ENCODE peak calls at places on chromosomes 4 and X, in nine cellular contexts. One of them, this sample, is unnamed.

GRCh38 chrX:19849433-19850190 is 37.8 kb downstream of the SH3KBP1 start:
- DNase-seq in T-helper 9 cell: no peak
- DNase-seq in activated T-helper 1 cell treated with Interleukin-2 at 50 U/mL for 16 hours: no peak
- DNase-seq in NCI-H1105: no peak
- DNase-seq in occipital lobe: no peak
- DNase-seq in EL: no peak
- DNase-seq in progenitor cell of endocrine pancreas: no peak
- DNase-seq in HEK293T: no peak
- DNase-seq in GM12865: peak
- DNase-seq in this sample: no peak

GRCh38 chrX:120677017-120677652 is 47.3 kb upstream of the C1GALT1C1 start:
- DNase-seq in T-helper 9 cell: no peak
- DNase-seq in activated T-helper 1 cell treated with Interleukin-2 at 50 U/mL for 16 hours: no peak
- DNase-seq in NCI-H1105: no peak
- DNase-seq in occipital lobe: no peak
- DNase-seq in EL: no peak
- DNase-seq in progenitor cell of endocrine pancreas: no peak
- DNase-seq in HEK293T: no peak
- DNase-seq in GM12865: no peak
- DNase-seq in this sample: no peak

GRCh38 chrX:3345281-3346081 is 971 bp downstream of the MXRA5 start:
- DNase-seq in T-helper 9 cell: no peak
- DNase-seq in activated T-helper 1 cell treated with Interleukin-2 at 50 U/mL for 16 hours: no peak
- DNase-seq in NCI-H1105: no peak
- DNase-seq in occipital lobe: peak
- DNase-seq in EL: peak
- DNase-seq in progenitor cell of endocrine pancreas: peak
- DNase-seq in HEK293T: no peak
- DNase-seq in GM12865: no peak
- DNase-seq in this sample: no peak

GRCh38 chr4:38313175-38313574 is 350.8 kb upstream of the KLF3 start:
- DNase-seq in T-helper 9 cell: no peak
- DNase-seq in activated T-helper 1 cell treated with Interleukin-2 at 50 U/mL for 16 hours: no peak
- DNase-seq in NCI-H1105: peak
- DNase-seq in occipital lobe: no peak
- DNase-seq in EL: no peak
- DNase-seq in progenitor cell of endocrine pancreas: no peak
- DNase-seq in HEK293T: no peak
- DNase-seq in GM12865: no peak
- DNase-seq in this sample: no peak

GRCh38 chrX:148382983-148383382 is 117.4 kb upstream of the AFF2 start:
- DNase-seq in T-helper 9 cell: no peak
- DNase-seq in activated T-helper 1 cell treated with Interleukin-2 at 50 U/mL for 16 hours: no peak
- DNase-seq in NCI-H1105: no peak
- DNase-seq in occipital lobe: no peak
- DNase-seq in EL: no peak
- DNase-seq in progenitor cell of endocrine pancreas: no peak
- DNase-seq in HEK293T: no peak
- DNase-seq in GM12865: no peak
- DNase-seq in this sample: no peak

GRCh38 chrX:39022106-39022505 is 220.8 kb downstream of the MID1IP1 start:
- DNase-seq in T-helper 9 cell: no peak
- DNase-seq in activated T-helper 1 cell treated with Interleukin-2 at 50 U/mL for 16 hours: no peak
- DNase-seq in NCI-H1105: no peak
- DNase-seq in occipital lobe: no peak
- DNase-seq in EL: no peak
- DNase-seq in progenitor cell of endocrine pancreas: no peak
- DNase-seq in HEK293T: no peak
- DNase-seq in GM12865: no peak
- DNase-seq in this sample: no peak

GRCh38 chr4:71304289-71304850 is 34.5 kb upstream of the SLC4A4 start:
- DNase-seq in T-helper 9 cell: no peak
- DNase-seq in activated T-helper 1 cell treated with Interleukin-2 at 50 U/mL for 16 hours: no peak
- DNase-seq in NCI-H1105: peak
- DNase-seq in occipital lobe: no peak
- DNase-seq in EL: peak
- DNase-seq in progenitor cell of endocrine pancreas: no peak
- DNase-seq in HEK293T: no peak
- DNase-seq in GM12865: no peak
- DNase-seq in this sample: no peak

GRCh38 chr4:185542626-185543336 is 7.5 kb upstream of the PDLIM3 start:
- DNase-seq in T-helper 9 cell: no peak
- DNase-seq in activated T-helper 1 cell treated with Interleukin-2 at 50 U/mL for 16 hours: no peak
- DNase-seq in NCI-H1105: no peak
- DNase-seq in occipital lobe: no peak
- DNase-seq in EL: no peak
- DNase-seq in progenitor cell of endocrine pancreas: no peak
- DNase-seq in HEK293T: no peak
- DNase-seq in GM12865: no peak
- DNase-seq in this sample: no peak

GRCh38 chr4:53960843-53961242 is 103.6 kb downstream of the CHIC2 start:
- DNase-seq in T-helper 9 cell: no peak
- DNase-seq in activated T-helper 1 cell treated with Interleukin-2 at 50 U/mL for 16 hours: no peak
- DNase-seq in NCI-H1105: no peak
- DNase-seq in occipital lobe: no peak
- DNase-seq in EL: no peak
- DNase-seq in progenitor cell of endocrine pancreas: no peak
- DNase-seq in HEK293T: no peak
- DNase-seq in GM12865: no peak
- DNase-seq in this sample: no peak

GRCh38 chr4:65645185-65645584 is 25.1 kb downstream of the EPHA5 start:
- DNase-seq in T-helper 9 cell: no peak
- DNase-seq in activated T-helper 1 cell treated with Interleukin-2 at 50 U/mL for 16 hours: no peak
- DNase-seq in NCI-H1105: no peak
- DNase-seq in occipital lobe: no peak
- DNase-seq in EL: peak
- DNase-seq in progenitor cell of endocrine pancreas: no peak
- DNase-seq in HEK293T: no peak
- DNase-seq in GM12865: no peak
- DNase-seq in this sample: no peak

GRCh38 chr4:2371765-2372487 is 46.5 kb downstream of the ZFYVE28 start:
- DNase-seq in T-helper 9 cell: no peak
- DNase-seq in activated T-helper 1 cell treated with Interleukin-2 at 50 U/mL for 16 hours: no peak
- DNase-seq in NCI-H1105: no peak
- DNase-seq in occipital lobe: no peak
- DNase-seq in EL: no peak
- DNase-seq in progenitor cell of endocrine pancreas: no peak
- DNase-seq in HEK293T: no peak
- DNase-seq in GM12865: no peak
- DNase-seq in this sample: no peak

GRCh38 chr4:116092961-116093360 is 979.5 kb upstream of the NDST4 start:
- DNase-seq in T-helper 9 cell: no peak
- DNase-seq in activated T-helper 1 cell treated with Interleukin-2 at 50 U/mL for 16 hours: no peak
- DNase-seq in NCI-H1105: no peak
- DNase-seq in occipital lobe: no peak
- DNase-seq in EL: no peak
- DNase-seq in progenitor cell of endocrine pancreas: no peak
- DNase-seq in HEK293T: no peak
- DNase-seq in GM12865: no peak
- DNase-seq in this sample: no peak

GRCh38 chrX:19728083-19728648 is 159.2 kb downstream of the SH3KBP1 start:
- DNase-seq in T-helper 9 cell: no peak
- DNase-seq in activated T-helper 1 cell treated with Interleukin-2 at 50 U/mL for 16 hours: no peak
- DNase-seq in NCI-H1105: no peak
- DNase-seq in occipital lobe: no peak
- DNase-seq in EL: no peak
- DNase-seq in progenitor cell of endocrine pancreas: no peak
- DNase-seq in HEK293T: no peak
- DNase-seq in GM12865: no peak
- DNase-seq in this sample: no peak

GRCh38 chr4:2786152-2786671 is 6.7 kb upstream of the SH3BP2 start:
- DNase-seq in T-helper 9 cell: peak
- DNase-seq in activated T-helper 1 cell treated with Interleukin-2 at 50 U/mL for 16 hours: no peak
- DNase-seq in NCI-H1105: no peak
- DNase-seq in occipital lobe: no peak
- DNase-seq in EL: no peak
- DNase-seq in progenitor cell of endocrine pancreas: no peak
- DNase-seq in HEK293T: no peak
- DNase-seq in GM12865: peak
- DNase-seq in this sample: no peak

GRCh38 chrX:20472148-20472547 is 205.4 kb upstream of the RPS6KA3 start:
- DNase-seq in T-helper 9 cell: no peak
- DNase-seq in activated T-helper 1 cell treated with Interleukin-2 at 50 U/mL for 16 hours: no peak
- DNase-seq in NCI-H1105: no peak
- DNase-seq in occipital lobe: no peak
- DNase-seq in EL: no peak
- DNase-seq in progenitor cell of endocrine pancreas: no peak
- DNase-seq in HEK293T: no peak
- DNase-seq in GM12865: no peak
- DNase-seq in this sample: no peak

GRCh38 chr4:132818091-132818490 is 331.0 kb upstream of the PCDH10 start:
- DNase-seq in T-helper 9 cell: no peak
- DNase-seq in activated T-helper 1 cell treated with Interleukin-2 at 50 U/mL for 16 hours: no peak
- DNase-seq in NCI-H1105: no peak
- DNase-seq in occipital lobe: no peak
- DNase-seq in EL: no peak
- DNase-seq in progenitor cell of endocrine pancreas: peak
- DNase-seq in HEK293T: no peak
- DNase-seq in GM12865: no peak
- DNase-seq in this sample: peak

GRCh38 chrX:152813211-152813610 is 17.3 kb downstream of the CETN2 start:
- DNase-seq in T-helper 9 cell: no peak
- DNase-seq in activated T-helper 1 cell treated with Interleukin-2 at 50 U/mL for 16 hours: no peak
- DNase-seq in NCI-H1105: no peak
- DNase-seq in occipital lobe: no peak
- DNase-seq in EL: no peak
- DNase-seq in progenitor cell of endocrine pancreas: no peak
- DNase-seq in HEK293T: no peak
- DNase-seq in GM12865: no peak
- DNase-seq in this sample: no peak

GRCh38 chr4:147340547-147341225 is 140.2 kb upstream of the EDNRA start:
- DNase-seq in T-helper 9 cell: no peak
- DNase-seq in activated T-helper 1 cell treated with Interleukin-2 at 50 U/mL for 16 hours: no peak
- DNase-seq in NCI-H1105: no peak
- DNase-seq in occipital lobe: no peak
- DNase-seq in EL: no peak
- DNase-seq in progenitor cell of endocrine pancreas: no peak
- DNase-seq in HEK293T: no peak
- DNase-seq in GM12865: peak
- DNase-seq in this sample: no peak

GRCh38 chr4:83389037-83389755 is 54.5 kb upstream of the HPSE start:
- DNase-seq in T-helper 9 cell: no peak
- DNase-seq in activated T-helper 1 cell treated with Interleukin-2 at 50 U/mL for 16 hours: no peak
- DNase-seq in NCI-H1105: no peak
- DNase-seq in occipital lobe: no peak
- DNase-seq in EL: no peak
- DNase-seq in progenitor cell of endocrine pancreas: no peak
- DNase-seq in HEK293T: no peak
- DNase-seq in GM12865: peak
- DNase-seq in this sample: no peak

GRCh38 chr4:159077702-159078495 is 25.0 kb upstream of the RAPGEF2 start:
- DNase-seq in T-helper 9 cell: no peak
- DNase-seq in activated T-helper 1 cell treated with Interleukin-2 at 50 U/mL for 16 hours: no peak
- DNase-seq in NCI-H1105: peak
- DNase-seq in occipital lobe: no peak
- DNase-seq in EL: no peak
- DNase-seq in progenitor cell of endocrine pancreas: no peak
- DNase-seq in HEK293T: peak
- DNase-seq in GM12865: peak
- DNase-seq in this sample: no peak

GRCh38 chr4:165874799-165875371 is 1.8 kb downstream of the TLL1 start:
- DNase-seq in T-helper 9 cell: no peak
- DNase-seq in activated T-helper 1 cell treated with Interleukin-2 at 50 U/mL for 16 hours: no peak
- DNase-seq in NCI-H1105: no peak
- DNase-seq in occipital lobe: no peak
- DNase-seq in EL: peak
- DNase-seq in progenitor cell of endocrine pancreas: peak
- DNase-seq in HEK293T: peak
- DNase-seq in GM12865: no peak
- DNase-seq in this sample: no peak

GRCh38 chrX:107542500-107542899 is 85.8 kb upstream of the PRPS1 start:
- DNase-seq in T-helper 9 cell: no peak
- DNase-seq in activated T-helper 1 cell treated with Interleukin-2 at 50 U/mL for 16 hours: no peak
- DNase-seq in NCI-H1105: peak
- DNase-seq in occipital lobe: no peak
- DNase-seq in EL: no peak
- DNase-seq in progenitor cell of endocrine pancreas: no peak
- DNase-seq in HEK293T: peak
- DNase-seq in GM12865: peak
- DNase-seq in this sample: no peak

GRCh38 chr4:163556169-163556568 is 61.7 kb downstream of the TMA16 start:
- DNase-seq in T-helper 9 cell: no peak
- DNase-seq in activated T-helper 1 cell treated with Interleukin-2 at 50 U/mL for 16 hours: no peak
- DNase-seq in NCI-H1105: no peak
- DNase-seq in occipital lobe: no peak
- DNase-seq in EL: peak
- DNase-seq in progenitor cell of endocrine pancreas: no peak
- DNase-seq in HEK293T: no peak
- DNase-seq in GM12865: peak
- DNase-seq in this sample: no peak

GRCh38 chr4:140266958-140267568 is 106.4 kb upstream of the SCOC start:
- DNase-seq in T-helper 9 cell: no peak
- DNase-seq in activated T-helper 1 cell treated with Interleukin-2 at 50 U/mL for 16 hours: no peak
- DNase-seq in NCI-H1105: no peak
- DNase-seq in occipital lobe: no peak
- DNase-seq in EL: peak
- DNase-seq in progenitor cell of endocrine pancreas: no peak
- DNase-seq in HEK293T: no peak
- DNase-seq in GM12865: no peak
- DNase-seq in this sample: no peak

GRCh38 chrX:105816517-105816916 is 5.8 kb upstream of the NRK start:
- DNase-seq in T-helper 9 cell: no peak
- DNase-seq in activated T-helper 1 cell treated with Interleukin-2 at 50 U/mL for 16 hours: no peak
- DNase-seq in NCI-H1105: no peak
- DNase-seq in occipital lobe: no peak
- DNase-seq in EL: no peak
- DNase-seq in progenitor cell of endocrine pancreas: no peak
- DNase-seq in HEK293T: no peak
- DNase-seq in GM12865: peak
- DNase-seq in this sample: no peak

This sample was measured in iPS DF 6.9.